ENCODE peak calls at places on chromosomes 2 and 18, in six cellular contexts. One of them, this sample, is unnamed.
A peak's percentile ranks its signal among the peaks of the same experiment; 100 is the strongest.

GRCh38 chr2:43676322-43677050 is at the start of gene C1GALT1C1L:
- DNase-seq in upper lobe of right lung: peak; percentile 74
- DNase-seq in EL: peak; percentile 53
- DNase-seq in stimulated activated CD4-positive, alpha-beta T cell treated with anti-CD3 and anti-CD28 coated beads, Interleukin-15, amount 100 ng/mL, for 48 hours: peak; percentile 27
- DNase-seq in posterior cingulate gyrus: peak; percentile 45
- DNase-seq in iris pigment epithelial cell: peak; percentile 57
- DNase-seq in this sample: peak; percentile 85

GRCh38 chr2:188042412-188042811 is 249.3 kb upstream of the GULP1 start:
- DNase-seq in stimulated activated CD4-positive, alpha-beta T cell treated with anti-CD3 and anti-CD28 coated beads, Interleukin-15, amount 100 ng/mL, for 48 hours: no peak
- DNase-seq in posterior cingulate gyrus: no peak
- DNase-seq in iris pigment epithelial cell: peak; percentile 60
- DNase-seq in upper lobe of right lung: no peak
- DNase-seq in EL: peak; percentile 55
- DNase-seq in this sample: no peak

GRCh38 chr2:127360242-127360641 is 27.5 kb downstream of the MAP3K2 start:
- DNase-seq in iris pigment epithelial cell: no peak
- DNase-seq in posterior cingulate gyrus: no peak
- DNase-seq in EL: no peak
- DNase-seq in upper lobe of right lung: no peak
- DNase-seq in stimulated activated CD4-positive, alpha-beta T cell treated with anti-CD3 and anti-CD28 coated beads, Interleukin-15, amount 100 ng/mL, for 48 hours: no peak
- DNase-seq in this sample: no peak

GRCh38 chr2:43707255-43707654 is 31.0 kb upstream of the C1GALT1C1L start:
- DNase-seq in EL: peak; percentile 81
- DNase-seq in upper lobe of right lung: no peak
- DNase-seq in posterior cingulate gyrus: no peak
- DNase-seq in stimulated activated CD4-positive, alpha-beta T cell treated with anti-CD3 and anti-CD28 coated beads, Interleukin-15, amount 100 ng/mL, for 48 hours: no peak
- DNase-seq in iris pigment epithelial cell: peak; percentile 89
- DNase-seq in this sample: peak; percentile 89

GRCh38 chr2:167293172-167293781 is 405.0 kb downstream of the XIRP2 start:
- DNase-seq in posterior cingulate gyrus: peak; percentile 29
- DNase-seq in upper lobe of right lung: peak; percentile 64
- DNase-seq in iris pigment epithelial cell: peak; percentile 30
- DNase-seq in stimulated activated CD4-positive, alpha-beta T cell treated with anti-CD3 and anti-CD28 coated beads, Interleukin-15, amount 100 ng/mL, for 48 hours: no peak
- DNase-seq in EL: peak; percentile 29
- DNase-seq in this sample: peak; percentile 73

GRCh38 chr2:159010963-159011362 is 42.5 kb downstream of the TANC1 start:
- DNase-seq in iris pigment epithelial cell: peak; percentile 62
- DNase-seq in upper lobe of right lung: no peak
- DNase-seq in posterior cingulate gyrus: no peak
- DNase-seq in EL: no peak
- DNase-seq in stimulated activated CD4-positive, alpha-beta T cell treated with anti-CD3 and anti-CD28 coated beads, Interleukin-15, amount 100 ng/mL, for 48 hours: no peak
- DNase-seq in this sample: no peak

GRCh38 chr2:190318931-190319556 is 582 bp downstream of the HIBCH start:
- DNase-seq in posterior cingulate gyrus: no peak
- DNase-seq in upper lobe of right lung: no peak
- DNase-seq in iris pigment epithelial cell: peak; percentile 9
- DNase-seq in EL: peak; percentile 14
- DNase-seq in stimulated activated CD4-positive, alpha-beta T cell treated with anti-CD3 and anti-CD28 coated beads, Interleukin-15, amount 100 ng/mL, for 48 hours: peak; percentile 19
- DNase-seq in this sample: no peak

GRCh38 chr2:202278036-202278760 is 12.6 kb downstream of the NOP58 start:
- DNase-seq in EL: peak; percentile 64
- DNase-seq in stimulated activated CD4-positive, alpha-beta T cell treated with anti-CD3 and anti-CD28 coated beads, Interleukin-15, amount 100 ng/mL, for 48 hours: no peak
- DNase-seq in upper lobe of right lung: no peak
- DNase-seq in posterior cingulate gyrus: no peak
- DNase-seq in iris pigment epithelial cell: peak; percentile 84
- DNase-seq in this sample: no peak

GRCh38 chr2:219252900-219253752 is at the start of gene TUBA4B:
- DNase-seq in upper lobe of right lung: peak; percentile 80
- DNase-seq in iris pigment epithelial cell: peak; percentile 69
- DNase-seq in EL: peak; percentile 37
- DNase-seq in posterior cingulate gyrus: no peak
- DNase-seq in stimulated activated CD4-positive, alpha-beta T cell treated with anti-CD3 and anti-CD28 coated beads, Interleukin-15, amount 100 ng/mL, for 48 hours: no peak
- DNase-seq in this sample: peak; percentile 84

GRCh38 chr2:62197609-62198236 is 1.8 kb downstream of the B3GNT2 start:
- DNase-seq in EL: peak; percentile 27
- DNase-seq in iris pigment epithelial cell: no peak
- DNase-seq in posterior cingulate gyrus: peak; percentile 27
- DNase-seq in upper lobe of right lung: peak; percentile 82
- DNase-seq in stimulated activated CD4-positive, alpha-beta T cell treated with anti-CD3 and anti-CD28 coated beads, Interleukin-15, amount 100 ng/mL, for 48 hours: no peak
- DNase-seq in this sample: peak; percentile 88

GRCh38 chr18:79611040-79611681 is 68.4 kb upstream of the CTDP1 start:
- DNase-seq in posterior cingulate gyrus: no peak
- DNase-seq in EL: peak; percentile 68
- DNase-seq in stimulated activated CD4-positive, alpha-beta T cell treated with anti-CD3 and anti-CD28 coated beads, Interleukin-15, amount 100 ng/mL, for 48 hours: no peak
- DNase-seq in iris pigment epithelial cell: peak; percentile 92
- DNase-seq in upper lobe of right lung: peak; percentile 50
- DNase-seq in this sample: peak; percentile 74

GRCh38 chr2:229553091-229553490 is 161.3 kb downstream of the DNER start:
- DNase-seq in EL: peak; percentile 45
- DNase-seq in iris pigment epithelial cell: peak; percentile 51
- DNase-seq in stimulated activated CD4-positive, alpha-beta T cell treated with anti-CD3 and anti-CD28 coated beads, Interleukin-15, amount 100 ng/mL, for 48 hours: no peak
- DNase-seq in upper lobe of right lung: no peak
- DNase-seq in posterior cingulate gyrus: no peak
- DNase-seq in this sample: no peak

GRCh38 chr2:239193925-239194687 is 206.7 kb downstream of the HDAC4 start:
- DNase-seq in EL: no peak
- DNase-seq in iris pigment epithelial cell: peak; percentile 5
- DNase-seq in stimulated activated CD4-positive, alpha-beta T cell treated with anti-CD3 and anti-CD28 coated beads, Interleukin-15, amount 100 ng/mL, for 48 hours: no peak
- DNase-seq in upper lobe of right lung: peak; percentile 35
- DNase-seq in posterior cingulate gyrus: peak; percentile 71
- DNase-seq in this sample: peak; percentile 57

GRCh38 chr18:805008-805754 is 6.9 kb downstream of the YES1 start:
- DNase-seq in iris pigment epithelial cell: no peak
- DNase-seq in upper lobe of right lung: no peak
- DNase-seq in stimulated activated CD4-positive, alpha-beta T cell treated with anti-CD3 and anti-CD28 coated beads, Interleukin-15, amount 100 ng/mL, for 48 hours: no peak
- DNase-seq in EL: no peak
- DNase-seq in posterior cingulate gyrus: no peak
- DNase-seq in this sample: no peak

GRCh38 chr2:120470717-120471060 is 124.8 kb downstream of the INHBB start:
- DNase-seq in stimulated activated CD4-positive, alpha-beta T cell treated with anti-CD3 and anti-CD28 coated beads, Interleukin-15, amount 100 ng/mL, for 48 hours: no peak
- DNase-seq in iris pigment epithelial cell: no peak
- DNase-seq in upper lobe of right lung: peak; percentile 55
- DNase-seq in posterior cingulate gyrus: no peak
- DNase-seq in EL: no peak
- DNase-seq in this sample: no peak

GRCh38 chr18:55427951-55428350 is 160.0 kb downstream of the TCF4 start:
- DNase-seq in iris pigment epithelial cell: no peak
- DNase-seq in EL: no peak
- DNase-seq in posterior cingulate gyrus: no peak
- DNase-seq in upper lobe of right lung: no peak
- DNase-seq in stimulated activated CD4-positive, alpha-beta T cell treated with anti-CD3 and anti-CD28 coated beads, Interleukin-15, amount 100 ng/mL, for 48 hours: no peak
- DNase-seq in this sample: no peak

GRCh38 chr2:1402064-1402463 is 11.2 kb upstream of the TPO start:
- DNase-seq in posterior cingulate gyrus: no peak
- DNase-seq in stimulated activated CD4-positive, alpha-beta T cell treated with anti-CD3 and anti-CD28 coated beads, Interleukin-15, amount 100 ng/mL, for 48 hours: no peak
- DNase-seq in EL: no peak
- DNase-seq in iris pigment epithelial cell: no peak
- DNase-seq in upper lobe of right lung: no peak
- DNase-seq in this sample: no peak

GRCh38 chr2:171703574-171704347 is 16.5 kb downstream of the DYNC1I2 start:
- DNase-seq in upper lobe of right lung: no peak
- DNase-seq in EL: peak; percentile 37
- DNase-seq in iris pigment epithelial cell: peak; percentile 42
- DNase-seq in posterior cingulate gyrus: no peak
- DNase-seq in stimulated activated CD4-positive, alpha-beta T cell treated with anti-CD3 and anti-CD28 coated beads, Interleukin-15, amount 100 ng/mL, for 48 hours: no peak
- DNase-seq in this sample: no peak

GRCh38 chr2:241157841-241158545 is 7.7 kb downstream of the PPP1R7 start:
- DNase-seq in posterior cingulate gyrus: no peak
- DNase-seq in stimulated activated CD4-positive, alpha-beta T cell treated with anti-CD3 and anti-CD28 coated beads, Interleukin-15, amount 100 ng/mL, for 48 hours: no peak
- DNase-seq in upper lobe of right lung: no peak
- DNase-seq in iris pigment epithelial cell: peak; percentile 64
- DNase-seq in EL: peak; percentile 58
- DNase-seq in this sample: peak; percentile 55

GRCh38 chr2:20558391-20559150 is 92.3 kb downstream of the HS1BP3 start:
- DNase-seq in EL: no peak
- DNase-seq in iris pigment epithelial cell: no peak
- DNase-seq in stimulated activated CD4-positive, alpha-beta T cell treated with anti-CD3 and anti-CD28 coated beads, Interleukin-15, amount 100 ng/mL, for 48 hours: no peak
- DNase-seq in posterior cingulate gyrus: no peak
- DNase-seq in upper lobe of right lung: no peak
- DNase-seq in this sample: no peak

GRCh38 chr2:169485650-169486138 is 6.4 kb downstream of the BBS5 start:
- DNase-seq in stimulated activated CD4-positive, alpha-beta T cell treated with anti-CD3 and anti-CD28 coated beads, Interleukin-15, amount 100 ng/mL, for 48 hours: no peak
- DNase-seq in upper lobe of right lung: no peak
- DNase-seq in EL: no peak
- DNase-seq in iris pigment epithelial cell: no peak
- DNase-seq in posterior cingulate gyrus: no peak
- DNase-seq in this sample: no peak

GRCh38 chr2:75102011-75102410 is 97.3 kb downstream of the TACR1 start:
- DNase-seq in EL: no peak
- DNase-seq in upper lobe of right lung: no peak
- DNase-seq in stimulated activated CD4-positive, alpha-beta T cell treated with anti-CD3 and anti-CD28 coated beads, Interleukin-15, amount 100 ng/mL, for 48 hours: no peak
- DNase-seq in posterior cingulate gyrus: no peak
- DNase-seq in iris pigment epithelial cell: no peak
- DNase-seq in this sample: no peak